ENCODE peak calls at places on chromosomes 6 and 20, in ten cellular contexts. H is posterior cingulate gyrus, Y is GM12892, I is DMS153, C is NCI-H748 treated with DMSO at 0.1 percent for 48 hours, R is heart right ventricle, A is mucosa of gallbladder, P is nephron progenitor cell, W is left ventricle myocardium inferior, M is NAMALWA. L is an unnamed sample.

GRCh38 chr6:149933461-149933860 is 8.4 kb upstream of the ULBP2 start:
- DNase-seq in H (no peak), Y (no peak), I (no peak), C (no peak), R (no peak), A (no peak), P (no peak), W (no peak), M (no peak), L (no peak)

GRCh38 chr20:36336838-36337478 is 30.8 kb downstream of the DLGAP4 start:
- DNase-seq in H (no peak), Y (no peak), I (no peak), C (no peak), R (no peak), A (no peak), P (no peak), W (no peak), M (no peak), L (no peak)

GRCh38 chr6:149897015-149897697 is 757 bp downstream of the RAET1E start:
- DNase-seq in H (peak), Y (no peak), I (no peak), C (no peak), R (peak), A (peak), P (no peak), W (peak), M (no peak), L (no peak)

GRCh38 chr6:31075528-31075927 is 36.8 kb downstream of the C6orf15 start:
- DNase-seq in H (no peak), Y (no peak), I (no peak), C (no peak), R (no peak), A (no peak), P (no peak), W (no peak), M (no peak), L (no peak)

GRCh38 chr6:110475255-110475654 is 1.2 kb downstream of the SLC22A16 start:
- DNase-seq in H (no peak), Y (no peak), I (no peak), C (no peak), R (peak), A (no peak), P (no peak), W (peak), M (peak), L (no peak)

GRCh38 chr20:9955646-9956045 is 79.1 kb upstream of the ANKEF1 start:
- DNase-seq in H (no peak), Y (no peak), I (no peak), C (no peak), R (no peak), A (no peak), P (no peak), W (no peak), M (no peak), L (no peak)

GRCh38 chr20:3804781-3805180 is 8.7 kb downstream of the CDC25B start:
- DNase-seq in H (no peak), Y (no peak), I (no peak), C (no peak), R (no peak), A (no peak), P (no peak), W (no peak), M (no peak), L (no peak)

GRCh38 chr6:90005048-90005827 is 111.0 kb downstream of the GJA10 start:
- DNase-seq in H (no peak), Y (no peak), I (no peak), C (peak), R (no peak), A (no peak), P (no peak), W (no peak), M (no peak), L (no peak)

GRCh38 chr6:84606860-84607259 is 157.5 kb downstream of the TBX18 start:
- DNase-seq in H (no peak), Y (no peak), I (no peak), C (no peak), R (no peak), A (no peak), P (no peak), W (no peak), M (no peak), L (no peak)

GRCh38 chr6:20532881-20533280 is 1.4 kb upstream of the CDKAL1 start:
- DNase-seq in H (no peak), Y (no peak), I (no peak), C (no peak), R (no peak), A (no peak), P (no peak), W (no peak), M (no peak), L (no peak)

GRCh38 chr6:127938701-127939100 is 37.8 kb upstream of the THEMIS start:
- DNase-seq in H (no peak), Y (no peak), I (peak), C (no peak), R (no peak), A (no peak), P (no peak), W (no peak), M (no peak), L (no peak)

GRCh38 chr6:122184260-122184934 is 215.1 kb upstream of the HSF2 start:
- DNase-seq in H (no peak), Y (no peak), I (no peak), C (no peak), R (no peak), A (no peak), P (no peak), W (no peak), M (peak), L (no peak)

GRCh38 chr20:52192296-52193007 is 873 bp upstream of the ZFP64 start:
- DNase-seq in H (peak), Y (no peak), I (peak), C (peak), R (peak), A (peak), P (no peak), W (peak), M (no peak), L (peak)

GRCh38 chr6:15535495-15536200 is 127.2 kb downstream of the DTNBP1 start:
- DNase-seq in H (no peak), Y (no peak), I (no peak), C (no peak), R (no peak), A (peak), P (no peak), W (no peak), M (no peak), L (no peak)

GRCh38 chr20:58084966-58085365 is 143.5 kb downstream of the ANKRD60 start:
- DNase-seq in H (no peak), Y (no peak), I (no peak), C (no peak), R (no peak), A (peak), P (no peak), W (no peak), M (no peak), L (no peak)

GRCh38 chr6:92820531-92820930 is 598.8 kb downstream of the EPHA7 start:
- DNase-seq in H (no peak), Y (no peak), I (no peak), C (no peak), R (no peak), A (no peak), P (no peak), W (no peak), M (no peak), L (no peak)

GRCh38 chr6:163923658-163924411 is 509.3 kb downstream of the QKI start:
- DNase-seq in H (no peak), Y (no peak), I (no peak), C (no peak), R (no peak), A (no peak), P (no peak), W (no peak), M (no peak), L (no peak)

GRCh38 chr6:75089921-75090320 is 115.9 kb downstream of the COL12A1 start:
- DNase-seq in H (no peak), Y (no peak), I (no peak), C (no peak), R (no peak), A (no peak), P (no peak), W (no peak), M (no peak), L (no peak)

GRCh38 chr6:38281131-38281530 is 358.6 kb downstream of the BTBD9 start:
- DNase-seq in H (no peak), Y (no peak), I (no peak), C (no peak), R (no peak), A (no peak), P (no peak), W (no peak), M (no peak), L (no peak)

L was measured in NCI-H1092.